ENCODE peak calls at places on chromosomes 11 and 22, in seven cellular contexts. K, O, Y, A, X, V and E are unnamed samples.

GRCh38 chr11:36254739-36255138 is 34.5 kb downstream of the COMMD9 start:
- DNase-seq in K (no peak), O (no peak), Y (peak), A (no peak), X (no peak), V (no peak), E (no peak)

GRCh38 chr11:95767498-95767897 is 22.1 kb downstream of the FAM76B start:
- DNase-seq in K (no peak), O (no peak), Y (peak), A (no peak), X (no peak), V (no peak), E (no peak)

GRCh38 chr11:17012712-17013547 is 1.3 kb downstream of the PLEKHA7 start:
- DNase-seq in K (no peak), O (peak), Y (peak), A (peak), X (no peak), V (no peak), E (peak)

GRCh38 chr11:76419896-76420295 is 24.9 kb upstream of the EMSY start:
- DNase-seq in K (no peak), O (no peak), Y (no peak), A (no peak), X (peak), V (peak), E (no peak)

GRCh38 chr11:20669833-20670684 is 673 bp downstream of the NELL1 start:
- DNase-seq in K (no peak), O (no peak), Y (no peak), A (no peak), X (no peak), V (no peak), E (no peak)

GRCh38 chr11:119942021-119942420 is 195.9 kb downstream of the TRIM29 start:
- DNase-seq in K (no peak), O (no peak), Y (no peak), A (no peak), X (no peak), V (no peak), E (no peak)

GRCh38 chr11:65446446-65447277 is 24.1 kb downstream of the NEAT1 start:
- DNase-seq in K (no peak), O (no peak), Y (peak), A (peak), X (peak), V (no peak), E (no peak)

GRCh38 chr11:2297623-2298030 is 4.1 kb downstream of the C11orf21 start:
- DNase-seq in K (no peak), O (no peak), Y (no peak), A (no peak), X (no peak), V (no peak), E (no peak)

GRCh38 chr11:119566299-119566698 is 143.3 kb upstream of the THY1 start:
- DNase-seq in K (no peak), O (no peak), Y (no peak), A (no peak), X (no peak), V (no peak), E (no peak)

GRCh38 chr11:267491-267994 is 10.7 kb upstream of the NLRP6 start:
- DNase-seq in K (no peak), O (no peak), Y (no peak), A (peak), X (peak), V (peak), E (no peak)

GRCh38 chr22:38462960-38463784 is 4.7 kb upstream of the KDELR3 start:
- DNase-seq in K (no peak), O (peak), Y (no peak), A (no peak), X (no peak), V (peak), E (no peak)

GRCh38 chr11:125956371-125956770 is 10.5 kb downstream of the VSIG10L2 start:
- DNase-seq in K (no peak), O (peak), Y (no peak), A (peak), X (no peak), V (no peak), E (no peak)

GRCh38 chr11:10413268-10413667 is 41.8 kb upstream of the AMPD3 start:
- DNase-seq in K (no peak), O (no peak), Y (peak), A (no peak), X (peak), V (peak), E (no peak)

GRCh38 chr11:86952933-86953637 is 2.1 kb downstream of the FZD4 start:
- DNase-seq in K (no peak), O (no peak), Y (peak), A (no peak), X (no peak), V (no peak), E (no peak)

GRCh38 chr11:74984070-74984469 is 4.7 kb upstream of the NEU3 start:
- DNase-seq in K (no peak), O (no peak), Y (no peak), A (no peak), X (no peak), V (no peak), E (no peak)

GRCh38 chr11:78560826-78561484 is 13.7 kb downstream of the NARS2 start:
- DNase-seq in K (no peak), O (no peak), Y (peak), A (no peak), X (no peak), V (no peak), E (no peak)

GRCh38 chr11:130802567-130802966 is 113.7 kb downstream of the SNX19 start:
- DNase-seq in K (no peak), O (no peak), Y (no peak), A (no peak), X (no peak), V (no peak), E (no peak)

GRCh38 chr11:65915821-65916251 is 3.0 kb downstream of the C11orf68 start:
- DNase-seq in K (peak), O (peak), Y (peak), A (peak), X (peak), V (no peak), E (peak)

GRCh38 chr11:93020248-93021088 is 51.0 kb downstream of the MTNR1B start:
- DNase-seq in K (peak), O (no peak), Y (peak), A (peak), X (peak), V (no peak), E (peak)

GRCh38 chr22:24053481-24054226 is 42.5 kb downstream of the CABIN1 start:
- DNase-seq in K (no peak), O (no peak), Y (no peak), A (no peak), X (no peak), V (peak), E (no peak)

GRCh38 chr22:38570841-38571364 is 920 bp upstream of the DMC1 start:
- DNase-seq in K (no peak), O (no peak), Y (no peak), A (no peak), X (peak), V (peak), E (no peak)

GRCh38 chr22:37623075-37624016 is 14.7 kb downstream of the GGA1 start:
- DNase-seq in K (no peak), O (peak), Y (peak), A (peak), X (peak), V (peak), E (no peak)

GRCh38 chr22:27937453-27937852 is 18.4 kb upstream of the PITPNB start:
- DNase-seq in K (no peak), O (no peak), Y (no peak), A (no peak), X (no peak), V (no peak), E (no peak)
- TF ChIP-seq CTCF in K (peak), O (no peak), Y (peak), A (no peak), X (no peak), V (no peak), E (no peak)

GRCh38 chr22:27340047-27340446 is 461.5 kb downstream of the MN1 start:
- DNase-seq in K (no peak), O (no peak), Y (no peak), A (no peak), X (no peak), V (no peak), E (no peak)
- H3K4me3 ChIP-seq in K (no peak), O (no peak), Y (no peak), A (no peak), X (no peak), V (no peak), E (no peak)

GRCh38 chr11:14520086-14520901 is at the start of gene PSMA1:
- DNase-seq in K (peak), O (peak), Y (peak), A (peak), X (peak), V (peak), E (peak)
- TF ChIP-seq CTCF in K (no peak), O (peak), Y (peak), A (peak), X (peak), V (no peak), E (no peak)

GRCh38 chr11:61488651-61489291 is 19.8 kb upstream of the LRRC10B start:
- DNase-seq in K (no peak), O (peak), Y (peak), A (peak), X (peak), V (no peak), E (no peak)
- H3K4me3 ChIP-seq in K (no peak), O (no peak), Y (no peak), A (no peak), X (no peak), V (no peak), E (no peak)

GRCh38 chr11:45748801-45749200 is 56.1 kb upstream of the SLC35C1 start:
- DNase-seq in K (no peak), O (no peak), Y (no peak), A (no peak), X (no peak), V (no peak), E (no peak)
- TF ChIP-seq CTCF in K (no peak), O (no peak), Y (no peak), A (no peak), X (no peak), V (peak), E (no peak)